ENCODE peak calls at places on chromosomes 4 and X, in six cellular contexts. One of them, this sample, is unnamed.

GRCh38 chr4:25882226-25882625 is 19.4 kb upstream of the SEL1L3 start:
- DNase-seq in endodermal cell: no peak
- DNase-seq in foreskin fibroblast: no peak
- DNase-seq in cardiac muscle cell: no peak
- DNase-seq in left lung: no peak
- DNase-seq in AG10803: no peak
- DNase-seq in this sample: no peak

GRCh38 chrX:28609917-28610613 is 22.8 kb downstream of the IL1RAPL1 start:
- DNase-seq in endodermal cell: no peak
- DNase-seq in foreskin fibroblast: no peak
- DNase-seq in cardiac muscle cell: no peak
- DNase-seq in left lung: no peak
- DNase-seq in AG10803: no peak
- DNase-seq in this sample: no peak

GRCh38 chrX:45818913-45819312 is 618.2 kb upstream of the DIPK2B start:
- DNase-seq in endodermal cell: no peak
- DNase-seq in foreskin fibroblast: no peak
- DNase-seq in cardiac muscle cell: no peak
- DNase-seq in left lung: no peak
- DNase-seq in AG10803: no peak
- DNase-seq in this sample: no peak

GRCh38 chrX:12970691-12971202 is 4.2 kb upstream of the TMSB4X start:
- DNase-seq in endodermal cell: peak; percentile 80
- DNase-seq in foreskin fibroblast: peak; percentile 73
- DNase-seq in cardiac muscle cell: peak; percentile 22
- DNase-seq in left lung: no peak
- DNase-seq in AG10803: peak; percentile 67
- DNase-seq in this sample: no peak

GRCh38 chr4:182175788-182176519 is 67.2 kb upstream of the TENM3 start:
- DNase-seq in endodermal cell: no peak
- DNase-seq in foreskin fibroblast: no peak
- DNase-seq in cardiac muscle cell: no peak
- DNase-seq in left lung: no peak
- DNase-seq in AG10803: no peak
- DNase-seq in this sample: no peak

GRCh38 chr4:76377922-76378321 is 43.0 kb downstream of the CCDC158 start:
- DNase-seq in endodermal cell: peak; percentile 76
- DNase-seq in foreskin fibroblast: peak; percentile 65
- DNase-seq in cardiac muscle cell: peak; percentile 76
- DNase-seq in left lung: no peak
- DNase-seq in AG10803: peak; percentile 17
- DNase-seq in this sample: no peak

GRCh38 chrX:15804563-15804962 is 14.3 kb downstream of the ZRSR2 start:
- DNase-seq in endodermal cell: no peak
- DNase-seq in foreskin fibroblast: no peak
- DNase-seq in cardiac muscle cell: no peak
- DNase-seq in left lung: no peak
- DNase-seq in AG10803: no peak
- DNase-seq in this sample: no peak

GRCh38 chr4:80073362-80074008 is 456 bp upstream of the ANTXR2 start:
- DNase-seq in endodermal cell: no peak
- DNase-seq in foreskin fibroblast: no peak
- DNase-seq in cardiac muscle cell: no peak
- DNase-seq in left lung: no peak
- DNase-seq in AG10803: no peak
- DNase-seq in this sample: no peak

DNA sequence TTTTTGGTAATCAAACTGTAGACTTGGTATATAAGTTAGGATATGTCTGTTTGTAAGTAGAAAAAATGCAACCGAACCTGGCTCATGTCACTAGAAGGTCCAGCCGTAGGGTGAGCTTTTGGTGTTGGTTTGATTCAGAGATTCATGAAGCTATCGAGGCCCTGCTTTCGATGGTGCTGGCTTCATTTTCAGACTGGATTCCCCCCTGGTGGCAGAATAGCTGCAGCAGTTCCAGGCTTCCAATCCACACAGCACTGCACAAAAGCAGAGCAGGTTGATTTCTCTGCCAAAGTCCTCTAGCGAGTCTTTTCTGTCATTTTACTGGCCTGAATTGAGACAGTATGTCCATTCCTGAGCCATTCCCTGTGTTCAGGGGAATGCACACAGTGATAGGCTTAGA is 33.1 kb downstream of the PDK3 start:
- DNase-seq in endodermal cell: peak; percentile 61
- DNase-seq in foreskin fibroblast: peak; percentile 16
- DNase-seq in cardiac muscle cell: no peak
- DNase-seq in left lung: no peak
- DNase-seq in AG10803: peak; percentile 0
- DNase-seq in this sample: no peak
- TF ChIP-seq CTCF in endodermal cell: peak; percentile 64
- TF ChIP-seq CTCF in foreskin fibroblast: no peak
- TF ChIP-seq CTCF in cardiac muscle cell: peak; percentile 29
- TF ChIP-seq CTCF in left lung: no peak
- TF ChIP-seq CTCF in AG10803: peak; percentile 19
- TF ChIP-seq CTCF in this sample: no peak

DNA sequence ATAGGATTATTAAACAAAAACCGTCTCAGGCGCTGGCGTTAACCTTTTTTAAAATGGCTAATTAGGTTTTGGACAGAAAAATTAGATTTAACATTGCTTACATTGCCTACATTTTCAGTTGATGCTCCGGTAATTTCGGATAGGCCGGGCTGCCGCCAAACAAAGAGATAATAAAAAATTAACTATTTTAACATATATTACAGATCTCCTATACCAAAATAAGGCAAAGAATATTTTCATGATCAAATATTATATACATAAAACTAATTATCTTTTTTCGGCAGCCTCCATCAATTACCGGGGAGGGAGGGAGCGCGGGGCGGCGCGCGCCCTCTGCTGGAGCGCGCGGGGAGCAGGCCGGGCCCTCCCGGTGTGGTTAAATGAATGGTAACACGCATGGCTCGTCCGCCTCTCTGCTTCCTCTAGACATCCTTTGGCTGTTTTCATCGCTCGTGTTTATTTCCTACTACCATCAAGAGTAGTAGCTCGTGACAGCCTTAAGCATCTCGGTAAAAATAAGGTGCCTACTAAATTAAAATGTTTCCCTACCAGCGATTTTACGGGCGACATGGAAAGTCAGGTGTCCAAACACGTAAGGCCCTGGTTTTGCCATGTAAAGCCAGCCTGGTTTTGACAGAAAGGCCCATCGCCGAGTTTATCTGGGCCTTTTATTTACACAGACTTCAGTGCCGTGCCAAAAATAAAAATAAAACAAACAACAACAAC is 52.4 kb upstream of the TMEM33 start:
- DNase-seq in endodermal cell: peak; percentile 80
- DNase-seq in foreskin fibroblast: peak; percentile 77
- DNase-seq in cardiac muscle cell: peak; percentile 56
- DNase-seq in left lung: no peak
- DNase-seq in AG10803: peak; percentile 22
- DNase-seq in this sample: no peak
- H3K4me3 ChIP-seq in endodermal cell: peak overlapping the region; percentile 67
- H3K4me3 ChIP-seq in foreskin fibroblast: peak overlapping the region; percentile 19
- H3K4me3 ChIP-seq in cardiac muscle cell: peak overlapping the region; percentile 18
- H3K4me3 ChIP-seq in left lung: peak overlapping the region; percentile 3
- H3K4me3 ChIP-seq in AG10803: peak overlapping the region; percentile 5
- H3K4me3 ChIP-seq in this sample: no peak overlapping the region

DNA sequence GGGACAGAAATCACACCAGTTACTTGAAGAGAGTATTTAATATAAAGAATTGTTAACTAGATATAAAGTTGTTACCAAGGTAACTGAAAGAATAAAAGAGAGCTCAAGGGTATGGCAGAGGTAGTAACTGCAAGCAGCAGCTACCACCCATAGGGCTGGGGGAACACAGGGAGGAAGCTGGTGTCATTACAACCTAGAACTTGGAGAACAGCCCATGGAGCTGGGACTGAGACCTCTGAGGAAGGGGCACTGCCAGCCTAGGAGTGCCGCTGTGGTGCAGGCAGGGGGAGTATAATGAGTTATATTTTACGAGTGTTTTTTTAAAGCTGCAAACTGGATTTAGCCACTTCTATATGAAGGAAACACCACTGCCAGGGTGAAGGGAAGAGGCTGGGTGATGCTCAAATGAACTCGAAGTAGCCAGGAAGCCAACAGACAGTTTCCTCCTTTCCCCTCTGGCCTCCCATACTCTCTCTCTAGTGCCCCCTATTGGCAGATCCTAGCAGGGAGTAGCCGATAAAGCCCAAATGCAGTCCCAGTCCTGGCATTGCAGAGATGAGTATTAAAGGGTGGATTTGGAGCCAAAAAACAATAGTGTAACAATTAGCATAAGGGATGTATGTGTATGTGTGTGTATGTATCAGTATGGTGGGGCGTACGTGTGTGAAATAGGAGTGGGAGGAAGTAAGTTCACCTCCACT is 213.7 kb upstream of the LDB2 start:
- DNase-seq in endodermal cell: peak; percentile 86
- DNase-seq in foreskin fibroblast: peak; percentile 21
- DNase-seq in cardiac muscle cell: peak; percentile 63
- DNase-seq in left lung: no peak
- DNase-seq in AG10803: no peak
- DNase-seq in this sample: no peak
- TF ChIP-seq CTCF in endodermal cell: peak; percentile 88
- TF ChIP-seq CTCF in foreskin fibroblast: peak; percentile 41
- TF ChIP-seq CTCF in cardiac muscle cell: peak; percentile 66
- TF ChIP-seq CTCF in left lung: peak; percentile 12
- TF ChIP-seq CTCF in AG10803: peak; percentile 42
- TF ChIP-seq CTCF in this sample: peak; percentile 40

GRCh38 chr4:6658204-6658585 is 17.7 kb downstream of the MRFAP1 start:
- DNase-seq in endodermal cell: no peak
- DNase-seq in foreskin fibroblast: no peak
- DNase-seq in cardiac muscle cell: no peak
- DNase-seq in left lung: peak; percentile 13
- DNase-seq in AG10803: no peak
- DNase-seq in this sample: no peak
- H3K4me3 ChIP-seq in endodermal cell: no peak overlapping the region
- H3K4me3 ChIP-seq in foreskin fibroblast: peak overlapping the region; percentile 36
- H3K4me3 ChIP-seq in cardiac muscle cell: no peak overlapping the region
- H3K4me3 ChIP-seq in left lung: no peak overlapping the region
- H3K4me3 ChIP-seq in AG10803: no peak overlapping the region
- H3K4me3 ChIP-seq in this sample: no peak overlapping the region

DNA sequence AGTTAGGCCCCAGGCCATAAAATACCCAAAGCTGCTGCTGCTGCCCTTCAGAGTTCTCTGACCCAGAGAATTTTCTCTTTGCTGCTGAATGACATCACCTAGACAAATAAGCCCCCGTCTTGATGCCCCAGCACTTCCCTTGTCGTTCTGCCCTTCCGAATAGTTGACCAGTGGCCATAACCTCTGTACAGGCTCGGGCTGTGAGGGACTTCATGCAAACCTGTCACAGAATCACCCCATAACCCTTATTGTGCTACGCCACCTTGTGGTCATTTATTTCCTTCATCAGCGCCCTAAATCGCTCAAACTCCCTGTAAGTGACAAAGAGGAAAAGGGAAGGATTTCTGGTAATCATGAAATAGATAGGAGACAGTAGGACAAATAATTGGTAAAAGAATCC is 18.8 kb downstream of the SPACA5 start:
- DNase-seq in endodermal cell: peak; percentile 76
- DNase-seq in foreskin fibroblast: peak; percentile 79
- DNase-seq in cardiac muscle cell: peak; percentile 73
- DNase-seq in left lung: no peak
- DNase-seq in AG10803: peak; percentile 60
- DNase-seq in this sample: no peak
- TF ChIP-seq CTCF in endodermal cell: peak; percentile 73
- TF ChIP-seq CTCF in foreskin fibroblast: peak; percentile 41
- TF ChIP-seq CTCF in cardiac muscle cell: peak; percentile 51
- TF ChIP-seq CTCF in left lung: peak; percentile 69
- TF ChIP-seq CTCF in AG10803: peak; percentile 60
- TF ChIP-seq CTCF in this sample: peak; percentile 44

This sample was measured in BJ.